ENCODE peak calls at places on chromosome 22, in five cellular contexts. C is vagina, I is fibroblast of pulmonary artery, L is fibroblast of lung, R is left ventricle myocardium inferior. E is an unnamed sample.

GRCh38 chr22:29032014-29032475 is 29.6 kb downstream of the C22orf31 start:
- DNase-seq in R (no peak), L (no peak), C (no peak), I (no peak), E (no peak)

GRCh38 chr22:30202531-30203006 is 44.0 kb downstream of the LIF start:
- DNase-seq in L (peak), R (no peak), C (no peak), I (peak), E (no peak)

GRCh38 chr22:25182131-25183110 is 17.2 kb upstream of the CRYBB3 start:
- DNase-seq in C (no peak), R (no peak), I (peak), L (no peak), E (no peak)

GRCh38 chr22:17057959-17058814 is 26.6 kb upstream of the IL17RA start:
- DNase-seq in I (peak), L (peak), R (no peak), C (no peak), E (no peak)

GRCh38 chr22:30000566-30000965 is 79.7 kb upstream of the HORMAD2 start:
- DNase-seq in L (peak), I (no peak), R (no peak), C (no peak), E (no peak)

GRCh38 chr22:17120281-17120680 is 879 bp downstream of the TMEM121B start:
- DNase-seq in C (no peak), I (peak), R (peak), L (peak), E (peak)

GRCh38 chr22:45237065-45237990 is 3.4 kb downstream of the KIAA0930 start:
- DNase-seq in C (no peak), L (no peak), R (no peak), I (no peak), E (no peak)

GRCh38 chr22:41563051-41563711 is 2.4 kb downstream of the CSDC2 start:
- DNase-seq in L (peak), I (peak), R (no peak), C (no peak), E (no peak)

GRCh38 chr22:19579113-19579811 is 55.1 kb upstream of the CLDN5 start:
- DNase-seq in R (no peak), C (no peak), I (no peak), L (no peak), E (no peak)

GRCh38 chr22:30667092-30667485 is 586 bp downstream of the DUSP18 start:
- DNase-seq in I (no peak), R (no peak), L (peak), C (no peak), E (no peak)

GRCh38 chr22:19203839-19204238 is 25.3 kb upstream of the SLC25A1 start:
- DNase-seq in L (no peak), R (no peak), I (no peak), C (no peak), E (no peak)

GRCh38 chr22:47049078-47049609 is 286.7 kb downstream of the TBC1D22A start:
- DNase-seq in L (no peak), I (no peak), C (no peak), R (no peak), E (peak)

GRCh38 chr22:35684270-35684700 is 33.4 kb upstream of the APOL5 start:
- DNase-seq in C (no peak), R (no peak), L (peak), I (peak), E (no peak)

GRCh38 chr22:26066534-26066933 is 102.7 kb upstream of the SEZ6L start:
- DNase-seq in L (no peak), C (no peak), R (no peak), I (no peak), E (no peak)

GRCh38 chr22:21876486-21877176 is 9.2 kb upstream of the MAPK1 start:
- DNase-seq in I (peak), L (peak), R (no peak), C (no peak), E (no peak)

GRCh38 chr22:33658775-33659174 is 261.5 kb downstream of the LARGE1 start:
- DNase-seq in R (peak), C (peak), L (no peak), I (peak), E (peak)

GRCh38 chr22:28948404-28948803 is 65.0 kb downstream of the ZNRF3 start:
- DNase-seq in R (no peak), L (no peak), I (no peak), C (no peak), E (no peak)

GRCh38 chr22:21778705-21779363 is 43.2 kb upstream of the YPEL1 start:
- DNase-seq in I (peak), R (no peak), C (no peak), L (peak), E (no peak)

GRCh38 chr22:35601743-35602633 is 15.1 kb downstream of the MB start:
- DNase-seq in L (peak), C (no peak), R (no peak), I (peak), E (peak)

GRCh38 chr22:42338502-42338901 is 68.0 kb upstream of the TCF20 start:
- DNase-seq in C (no peak), L (no peak), R (no peak), I (no peak), E (no peak)

GRCh38 chr22:47954107-47954506 is 1191.7 kb downstream of the TBC1D22A start:
- DNase-seq in R (no peak), I (no peak), L (no peak), C (no peak), E (no peak)

GRCh38 chr22:17035246-17035645 is 27.2 kb upstream of the GAB4 start:
- DNase-seq in I (no peak), R (no peak), C (no peak), L (no peak), E (no peak)

GRCh38 chr22:31238057-31238456 is 26.0 kb downstream of the LIMK2 start:
- DNase-seq in I (no peak), C (no peak), L (no peak), R (no peak), E (no peak)

GRCh38 chr22:47883757-47884156 is 1121.3 kb downstream of the TBC1D22A start:
- DNase-seq in I (no peak), R (no peak), C (no peak), L (no peak), E (no peak)

GRCh38 chr22:31148516-31148915 is 8.2 kb upstream of the PLA2G3 start:
- DNase-seq in I (peak), L (peak), R (no peak), C (no peak), E (no peak)

GRCh38 chr22:27461470-27461869 is 340.1 kb downstream of the MN1 start:
- DNase-seq in C (no peak), L (peak), I (peak), R (no peak), E (no peak)

GRCh38 chr22:19716829-19717105 is 2.5 kb downstream of the SEPTIN5 start:
- DNase-seq in R (no peak), C (no peak), I (no peak), L (no peak), E (no peak)

GRCh38 chr22:42316988-42317387 is 46.5 kb upstream of the TCF20 start:
- DNase-seq in C (no peak), L (peak), R (peak), I (peak), E (no peak)

GRCh38 chr22:25051073-25051472 is 98.6 kb downstream of the KIAA1671 start:
- DNase-seq in R (no peak), L (no peak), C (no peak), I (no peak), E (no peak)

GRCh38 chr22:42646569-42647525 is 2.3 kb downstream of the CYB5R3 start:
- DNase-seq in C (no peak), R (peak), L (peak), I (peak), E (peak)

GRCh38 chr22:46031561-46031960 is 54.6 kb upstream of the WNT7B start:
- DNase-seq in L (no peak), C (no peak), I (no peak), R (no peak), E (no peak)

GRCh38 chr22:30204742-30205111 is 41.8 kb downstream of the LIF start:
- DNase-seq in R (no peak), I (peak), C (no peak), L (peak), E (peak)

GRCh38 chr22:18156878-18157713 is 7.1 kb downstream of the USP18 start:
- DNase-seq in C (no peak), L (peak), R (peak), I (peak), E (no peak)
- H3K4me3 ChIP-seq in C (no peak), L (no peak), R (peak), I (no peak), E (no peak)

GRCh38 chr22:23058063-23058462 is 12.3 kb upstream of the GNAZ start:
- DNase-seq in I (no peak), L (no peak), C (no peak), R (no peak), E (no peak)

GRCh38 chr22:23061471-23062280 is 8.6 kb upstream of the GNAZ start:
- DNase-seq in R (no peak), I (no peak), L (no peak), C (no peak), E (peak)

GRCh38 chr22:23060612-23061400 is 9.5 kb upstream of the GNAZ start:
- DNase-seq in R (no peak), C (no peak), I (no peak), L (no peak), E (peak)

GRCh38 chr22:23057331-23057730 is 13.0 kb upstream of the GNAZ start:
- DNase-seq in I (no peak), R (no peak), C (no peak), L (no peak), E (no peak)

GRCh38 chr22:23058481-23059336 is 11.6 kb upstream of the GNAZ start:
- DNase-seq in L (no peak), I (no peak), R (no peak), C (peak), E (peak)
- TF ChIP-seq CTCF in L (no peak), I (no peak), R (no peak), C (no peak), E (no peak)

GRCh38 chr22:36860821-36861659 is at the start of gene NCF4:
- DNase-seq in R (peak), I (no peak), C (no peak), L (no peak), E (peak)
- H3K4me3 ChIP-seq in R (peak), I (no peak), C (peak), L (no peak), E (no peak)

DNA sequence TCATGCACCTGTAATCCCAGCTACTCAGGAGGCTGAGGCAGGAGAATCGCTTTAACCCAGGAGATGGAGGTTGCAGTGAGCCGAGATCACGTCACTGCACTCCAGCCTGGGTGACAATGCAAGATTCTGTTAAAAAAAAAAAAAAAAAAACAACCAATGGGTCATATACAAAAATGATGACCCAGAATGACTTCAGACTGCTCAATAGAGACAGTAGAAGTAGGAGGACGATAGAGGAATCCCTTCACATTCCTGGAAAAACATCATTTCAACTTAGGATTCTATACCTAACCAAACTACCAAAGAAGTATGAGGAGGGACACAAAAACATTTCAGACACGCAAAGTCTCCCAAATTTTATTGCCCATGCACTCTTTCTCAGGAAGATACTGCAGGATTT is 14.1 kb upstream of the CBX7 start:
- DNase-seq in R (no peak), L (no peak), I (no peak), C (no peak), E (no peak)
- TF ChIP-seq CTCF in R (no peak), L (no peak), I (no peak), C (no peak), E (no peak)

DNA sequence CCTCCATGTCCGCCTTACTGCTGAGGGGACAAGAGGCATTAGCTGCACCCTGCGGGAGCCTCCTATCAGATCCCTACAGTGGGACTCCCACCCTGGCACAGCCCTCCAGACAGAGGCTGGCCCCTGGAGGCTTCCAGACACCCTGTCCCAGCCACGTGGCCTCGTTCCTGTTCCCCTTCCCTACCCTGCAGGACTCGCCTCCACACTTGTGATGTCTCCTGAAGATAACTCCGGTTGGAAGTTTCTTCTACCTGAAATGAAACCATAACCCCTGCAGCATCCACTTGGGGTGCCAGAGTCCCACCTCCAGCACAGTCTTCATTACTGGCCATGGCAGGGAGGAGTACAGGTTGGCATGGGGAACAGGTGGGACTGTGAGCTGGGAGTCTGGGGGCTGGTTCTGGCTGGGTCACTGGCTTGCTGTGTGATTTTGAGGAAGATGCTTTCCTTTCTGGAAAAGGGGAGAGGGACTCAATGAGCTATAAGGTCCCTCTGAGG is 4.9 kb upstream of the SH3BP1 start:
- DNase-seq in C (no peak), R (no peak), L (no peak), I (no peak), E (no peak)
- H3K4me3 ChIP-seq in C (peak), R (peak), L (peak), I (peak), E (no peak)

DNA sequence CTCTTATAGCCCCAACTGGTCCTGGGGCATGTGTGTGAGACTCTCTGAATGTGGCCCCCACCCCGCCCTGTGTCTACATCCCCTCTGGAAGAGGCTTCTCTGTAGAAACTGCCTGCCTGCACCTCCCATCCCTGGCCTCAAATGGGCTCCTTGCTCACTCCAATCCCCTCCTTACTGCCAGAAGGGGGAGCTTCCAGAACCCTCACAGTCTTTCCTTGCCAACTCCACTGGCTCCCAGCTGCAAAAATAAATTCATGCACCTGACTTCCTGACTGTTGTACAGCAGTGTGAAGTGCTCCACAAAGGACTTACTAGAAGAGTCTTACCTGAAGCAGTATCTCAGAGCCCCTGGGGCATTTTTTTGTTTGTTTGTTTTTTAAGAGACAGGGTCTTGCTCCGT is 15.2 kb upstream of the SERPIND1 start:
- DNase-seq in L (no peak), I (no peak), C (no peak), R (no peak), E (no peak)
- TF ChIP-seq CTCF in L (no peak), I (peak), C (no peak), R (no peak), E (no peak)

GRCh38 chr22:40416636-40417035 is 46.2 kb downstream of the SGSM3 start:
- DNase-seq in R (no peak), L (no peak), C (no peak), I (no peak), E (no peak)

GRCh38 chr22:40416267-40416570 is 45.8 kb downstream of the SGSM3 start:
- DNase-seq in C (no peak), L (no peak), I (no peak), R (no peak), E (no peak)

GRCh38 chr22:40417881-40418280 is 47.5 kb downstream of the SGSM3 start:
- DNase-seq in C (no peak), R (peak), I (no peak), L (no peak), E (no peak)

GRCh38 chr22:40415531-40416266 is 45.3 kb downstream of the SGSM3 start:
- DNase-seq in C (no peak), L (no peak), I (peak), R (no peak), E (peak)

DNA sequence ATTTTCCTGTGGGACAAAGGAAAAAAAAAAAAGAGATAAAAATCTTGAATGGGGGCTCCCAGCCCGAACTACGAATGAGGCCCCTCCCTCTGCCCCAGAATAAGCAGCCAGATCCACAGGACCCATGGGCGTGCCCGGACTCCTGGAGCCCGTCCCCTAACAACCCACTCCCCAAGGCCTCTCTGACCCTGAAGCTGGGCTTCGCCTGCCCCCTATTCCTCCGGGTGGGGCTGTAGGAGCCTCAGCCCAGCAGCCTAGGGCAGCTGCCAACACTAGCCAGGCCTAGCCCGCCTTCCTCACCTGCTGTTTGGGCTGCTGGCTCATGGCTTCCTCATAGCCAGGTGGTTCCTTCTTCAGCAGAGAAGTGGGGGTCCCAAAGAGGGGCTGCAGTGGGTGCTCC is 46.6 kb downstream of the SGSM3 start:
- DNase-seq in I (no peak), L (no peak), R (no peak), C (no peak), E (no peak)
- H3K4me3 ChIP-seq in I (no peak), L (no peak), R (no peak), C (no peak), E (no peak)

GRCh38 chr22:49429066-49429465 is 398.6 kb downstream of the BRD1 start:
- DNase-seq in I (no peak), C (no peak), L (no peak), R (no peak), E (peak)
- TF ChIP-seq CTCF in I (no peak), C (no peak), L (no peak), R (no peak), E (no peak)

DNA sequence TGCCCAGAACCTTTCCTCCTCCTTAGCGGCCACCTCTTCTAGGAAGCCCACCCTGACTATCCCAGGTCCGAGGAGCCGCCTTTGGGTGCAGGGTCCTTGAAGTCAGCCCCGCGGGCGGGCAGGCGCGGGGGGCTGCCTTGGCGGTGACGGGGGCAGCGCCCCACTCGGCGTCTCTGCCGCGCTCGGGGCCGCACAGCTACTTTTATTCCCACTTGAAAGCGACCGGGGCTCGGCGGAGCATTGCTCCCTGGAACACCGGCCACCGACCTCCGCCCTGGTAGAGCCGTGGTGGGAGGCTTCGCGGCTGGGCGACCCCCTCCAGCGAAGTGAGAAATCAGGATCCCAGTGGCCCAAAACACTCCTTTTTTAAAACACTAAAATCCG is 823 bp upstream of the MAPK11 start:
- DNase-seq in L (no peak), R (no peak), C (no peak), I (no peak), E (no peak)
- H3K4me3 ChIP-seq in L (peak), R (peak), C (peak), I (peak), E (no peak)

DNA sequence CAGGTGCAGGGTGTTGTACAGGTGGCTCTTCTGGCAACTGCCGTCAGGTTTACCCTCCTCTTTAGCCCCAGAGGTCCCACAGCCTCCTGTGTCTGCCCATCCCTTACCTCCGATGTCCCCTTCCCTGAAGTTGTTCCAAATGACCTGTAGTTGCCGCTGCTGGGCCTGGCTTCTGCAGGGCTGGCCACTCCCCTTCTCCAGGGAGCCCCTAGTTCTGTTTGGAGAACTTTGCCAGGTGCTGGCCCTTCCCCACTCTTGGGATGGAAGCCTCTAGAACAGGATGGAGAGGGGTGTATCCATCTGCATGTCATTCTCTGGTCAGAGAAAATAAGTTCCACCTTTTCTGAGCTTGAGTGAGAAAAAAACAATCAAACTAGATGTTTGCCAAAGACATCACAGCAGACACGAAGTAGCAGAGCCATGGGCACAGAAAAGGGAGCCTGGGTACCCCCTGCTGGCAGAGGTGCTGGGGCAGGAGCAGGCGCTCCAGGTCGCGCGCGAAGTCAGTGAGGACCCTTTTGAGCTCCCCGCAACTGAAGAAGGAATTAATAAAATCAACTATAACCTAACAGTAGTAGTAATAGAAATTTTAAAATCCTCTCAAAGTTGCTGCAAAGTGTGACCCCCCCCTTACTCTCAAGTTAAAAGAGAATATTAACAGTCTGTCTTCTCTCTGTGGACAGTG is 20.2 kb upstream of the PARVB start:
- DNase-seq in L (no peak), C (no peak), R (no peak), I (no peak), E (no peak)
- TF ChIP-seq CTCF in L (no peak), C (no peak), R (peak), I (peak), E (no peak)